ENCODE peak calls at places on chromosomes 6 and 20, in eight cellular contexts. N, Q, Z, X, F, C, K and V are unnamed samples.

GRCh38 chr6:167543602-167544506 is 219.0 kb downstream of the TTLL2 start:
- DNase-seq in C (no peak), K (no peak), X (no peak), N (no peak), F (no peak), Z (no peak), Q (no peak), V (no peak)

GRCh38 chr6:48996461-48997119 is 466.5 kb downstream of the MMUT start:
- DNase-seq in K (no peak), N (no peak), Z (no peak), Q (no peak), C (no peak), X (no peak), F (no peak), V (no peak)

GRCh38 chr6:29553268-29554057 is 6.1 kb downstream of the UBD start:
- DNase-seq in N (no peak), X (no peak), C (peak; percentile 30), Z (peak; percentile 57), Q (peak; percentile 4), F (no peak), K (peak; percentile 16), V (no peak)

GRCh38 chr6:120147218-120147871 is 797.8 kb upstream of the MAN1A1 start:
- DNase-seq in X (no peak), F (no peak), K (no peak), Z (no peak), Q (no peak), C (no peak), N (no peak), V (no peak)

GRCh38 chr6:17107768-17108325 is 6.0 kb downstream of the STMND1 start:
- DNase-seq in C (no peak), Q (no peak), K (peak; percentile 61), Z (no peak), X (no peak), F (no peak), N (no peak), V (no peak)

GRCh38 chr20:6993016-6993415 is 225.5 kb downstream of the BMP2 start:
- DNase-seq in C (no peak), X (no peak), Q (no peak), K (no peak), Z (no peak), N (no peak), F (no peak), V (no peak)

GRCh38 chr6:35072698-35073055 is 68.5 kb downstream of the TCP11 start:
- DNase-seq in F (no peak), C (no peak), K (no peak), X (no peak), N (no peak), Z (no peak), Q (no peak), V (no peak)

GRCh38 chr6:45548657-45549515 is 171.2 kb upstream of the SUPT3H start:
- DNase-seq in X (peak; percentile 20), Z (no peak), K (peak; percentile 50), C (peak; percentile 15), N (no peak), Q (no peak), F (no peak), V (no peak)

GRCh38 chr20:43655937-43656336 is 11.0 kb upstream of the MYBL2 start:
- DNase-seq in C (no peak), Z (no peak), K (no peak), N (no peak), F (no peak), X (no peak), Q (no peak), V (no peak)

GRCh38 chr20:13211956-13212618 is 9.0 kb upstream of the ISM1 start:
- DNase-seq in N (no peak), X (no peak), F (no peak), C (no peak), Q (no peak), K (no peak), Z (no peak), V (no peak)

GRCh38 chr6:41371461-41371991 is 36.1 kb downstream of the NCR2 start:
- DNase-seq in N (no peak), Z (peak; percentile 34), K (peak; percentile 65), Q (no peak), X (peak; percentile 73), F (no peak), C (no peak), V (no peak)

GRCh38 chr6:152272486-152272885 is 364.7 kb downstream of the SYNE1 start:
- DNase-seq in N (no peak), Q (no peak), F (no peak), X (no peak), K (peak; percentile 45), C (no peak), Z (no peak), V (no peak)

GRCh38 chr6:150324044-150324443 is 44.8 kb upstream of the IYD start:
- DNase-seq in Z (no peak), Q (no peak), K (no peak), X (no peak), F (no peak), N (no peak), C (no peak), V (no peak)

GRCh38 chr20:1870792-1871550 is 24.2 kb upstream of the SIRPA start:
- DNase-seq in Z (no peak), C (no peak), K (no peak), Q (no peak), F (no peak), X (no peak), N (no peak), V (no peak)

GRCh38 chr20:49207071-49207470 is 12.1 kb upstream of the DDX27 start:
- DNase-seq in N (no peak), Z (no peak), X (no peak), F (no peak), K (no peak), C (peak; percentile 15), Q (no peak), V (no peak)

GRCh38 chr20:57996465-57996864 is 232.0 kb downstream of the ANKRD60 start:
- DNase-seq in K (no peak), Q (no peak), C (no peak), Z (no peak), N (no peak), F (no peak), X (no peak), V (no peak)

GRCh38 chr20:51696304-51697118 is 71.7 kb downstream of the ATP9A start:
- DNase-seq in F (no peak), Z (no peak), C (no peak), N (peak; percentile 57), K (peak; percentile 22), Q (no peak), X (no peak), V (peak; percentile 78)

GRCh38 chr6:37705239-37706051 is 7.8 kb upstream of the MDGA1 start:
- DNase-seq in Q (peak; percentile 83), Z (peak; percentile 78), N (peak; percentile 43), F (peak; percentile 56), X (peak; percentile 66), C (peak; percentile 67), K (peak; percentile 82), V (peak; percentile 44)

GRCh38 chr20:31595654-31596411 is 9.3 kb upstream of the ID1 start:
- DNase-seq in C (no peak), X (no peak), Q (peak; percentile 82), F (no peak), K (peak; percentile 98), Z (peak; percentile 89), N (peak; percentile 35), V (peak; percentile 73)

GRCh38 chr6:149334682-149335160 is 17.2 kb downstream of the TAB2 start:
- DNase-seq in F (no peak), Z (peak; percentile 51), X (no peak), K (peak; percentile 86), N (no peak), C (no peak), Q (peak; percentile 49), V (no peak)

GRCh38 chr6:140043357-140043756 is 668.9 kb upstream of the CITED2 start:
- DNase-seq in X (no peak), F (no peak), C (no peak), N (no peak), K (peak; percentile 95), Z (no peak), Q (peak; percentile 67), V (no peak)

GRCh38 chr20:3681931-3682820 is at the start of gene ADAM33:
- DNase-seq in K (peak; percentile 57), F (no peak), Z (no peak), N (no peak), X (no peak), Q (no peak), C (no peak), V (no peak)